ENCODE peak calls at places on chromosome 5, in five cellular contexts. S is A549, J is WTC11, D is GM12878, M is K562. F is an unnamed sample.

GRCh38 chr5:172403191-172403794 is 51.0 kb downstream of the SH3PXD2B start:
- DNase-seq in S (no peak), J (peak), D (no peak), M (no peak), F (no peak)

GRCh38 chr5:132386644-132387286 is 17.3 kb downstream of the SLC22A5 start:
- DNase-seq in S (peak), J (peak), D (peak), M (peak), F (peak)

GRCh38 chr5:65184780-65185179 is 296.9 kb downstream of the ADAMTS6 start:
- DNase-seq in S (no peak), J (no peak), D (no peak), M (no peak), F (peak)

GRCh38 chr5:40688127-40688756 is 8.5 kb downstream of the PTGER4 start:
- DNase-seq in S (peak), J (peak), D (peak), M (peak), F (peak)

GRCh38 chr5:108797986-108798385 is 50.3 kb downstream of the FER start:
- DNase-seq in S (no peak), J (no peak), D (no peak), M (no peak), F (no peak)

GRCh38 chr5:132622608-132623007 is 35.4 kb upstream of the IL13 start:
- DNase-seq in S (no peak), J (no peak), D (no peak), M (no peak), F (no peak)

GRCh38 chr5:32932231-32932935 is 221.3 kb downstream of the NPR3 start:
- DNase-seq in S (no peak), J (no peak), D (no peak), M (no peak), F (no peak)

GRCh38 chr5:1404062-1404461 is 41.2 kb downstream of the SLC6A3 start:
- DNase-seq in S (no peak), J (peak), D (no peak), M (peak), F (no peak)

DNA sequence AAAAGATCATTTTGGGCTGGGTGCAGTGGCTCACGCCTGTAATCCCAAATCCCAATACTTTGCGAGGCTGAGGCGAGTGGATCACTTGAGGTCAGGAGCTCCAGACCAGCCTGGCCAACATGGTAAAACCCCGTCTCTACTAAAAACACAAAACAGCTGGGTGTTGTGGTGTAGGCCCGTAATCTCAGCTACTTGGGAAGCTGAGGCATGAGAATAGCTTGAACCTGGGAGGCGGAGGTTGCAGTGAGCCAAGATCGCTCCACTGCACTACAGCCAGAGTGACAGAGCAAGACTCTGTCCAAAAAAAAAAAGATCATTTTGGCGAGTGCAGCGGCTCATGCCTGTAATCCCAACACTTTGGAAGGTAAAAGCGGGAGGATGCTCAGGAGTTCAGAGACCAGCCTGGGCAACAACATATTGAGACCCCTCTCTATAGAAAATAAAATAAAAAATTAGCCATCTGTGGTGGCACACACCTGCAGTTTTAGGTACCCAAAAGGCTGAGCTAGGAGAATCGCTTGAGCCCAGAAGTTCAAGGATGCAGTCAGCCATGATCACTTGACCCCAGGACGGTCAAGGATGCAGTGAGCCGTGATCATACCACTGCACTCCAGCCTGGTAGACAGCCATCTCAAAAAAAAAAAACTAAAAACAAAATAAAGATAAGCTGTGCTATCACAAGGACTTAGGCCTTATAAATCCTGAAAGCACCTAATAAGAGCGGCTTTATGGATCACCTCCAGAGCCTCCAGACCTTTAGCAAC is 16.2 kb downstream of the PPP2CA start:
- DNase-seq in S (no peak), J (no peak), D (no peak), M (no peak), F (no peak)
- TF ChIP-seq ESRRA in S (no peak), J (no peak), D (no peak), M (no peak), F (no peak)

GRCh38 chr5:107618233-107618632 is 52.5 kb downstream of the EFNA5 start:
- DNase-seq in S (no peak), J (no peak), D (no peak), M (no peak), F (no peak)
- TF ChIP-seq ESRRA in S (no peak), J (no peak), D (no peak), M (no peak), F (no peak)

DNA sequence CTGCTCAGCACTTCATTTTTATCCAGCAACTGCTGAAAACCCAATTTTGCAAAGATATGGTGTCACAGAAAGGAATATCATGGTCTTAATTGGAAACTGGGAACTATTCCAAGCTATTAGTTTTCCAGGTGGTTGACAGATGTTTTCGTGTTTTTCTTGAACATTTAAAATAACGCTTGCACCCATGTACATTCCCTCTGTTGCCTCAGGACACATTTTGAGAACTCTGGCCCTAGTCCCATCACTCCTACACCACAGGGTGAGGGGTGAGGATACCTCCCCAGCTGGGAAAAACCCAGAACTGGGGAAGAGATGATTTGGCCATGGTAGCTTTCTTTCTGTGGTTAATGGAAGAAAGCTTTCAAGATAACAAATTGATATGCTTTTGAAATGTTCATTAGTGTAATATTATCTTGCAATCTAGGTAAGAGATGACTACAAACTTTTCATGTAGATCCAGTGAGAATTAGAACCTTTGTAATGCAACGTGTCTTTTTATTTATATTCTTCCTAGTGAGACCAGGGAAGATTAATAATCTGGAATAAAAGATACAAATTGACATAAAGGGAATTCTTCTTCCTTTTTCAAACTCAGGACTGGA is 627.0 kb downstream of the RAB3C start:
- DNase-seq in S (no peak), J (no peak), D (no peak), M (no peak), F (no peak)
- TF ChIP-seq ESRRA in S (no peak), J (no peak), D (no peak), M (no peak), F (no peak)

GRCh38 chr5:51131266-51131665 is 252.0 kb upstream of the ISL1 start:
- DNase-seq in S (no peak), J (no peak), D (no peak), M (no peak), F (no peak)
- TF ChIP-seq ESRRA in S (no peak), J (no peak), D (no peak), M (no peak), F (no peak)

DNA sequence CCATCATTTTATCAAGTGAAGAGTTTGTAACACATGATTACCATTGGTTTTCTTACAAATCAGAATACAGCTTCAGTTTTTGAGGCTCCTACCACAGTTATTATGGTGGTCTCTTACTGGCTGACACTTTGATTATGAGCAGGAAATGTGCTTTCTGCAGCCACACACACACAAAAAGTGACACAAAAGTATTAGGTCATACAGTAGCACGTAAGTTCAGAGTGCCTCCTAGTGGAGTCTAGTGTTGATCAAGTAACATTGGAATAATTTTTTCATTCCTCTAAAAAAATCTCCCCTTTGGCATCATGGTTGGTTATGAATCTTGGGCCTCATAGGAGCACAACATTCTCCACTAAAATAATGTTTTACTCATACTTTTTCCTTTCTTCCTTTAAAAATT is 37.6 kb downstream of the PAM start:
- DNase-seq in S (peak), J (no peak), D (no peak), M (no peak), F (peak)
- TF ChIP-seq ESRRA in S (no peak), J (no peak), D (no peak), M (no peak), F (no peak)